ENCODE peak calls at places on chromosomes 16 and 17, in seven cellular contexts. C, S, Q, M, L, O and I are unnamed samples.

GRCh38 chr17:81471804-81472456 is 40.7 kb downstream of the ACTG1 start:
- DNase-seq in C (peak), S (no peak), Q (peak), M (peak), L (peak), O (no peak), I (no peak)

GRCh38 chr17:80257716-80258213 is 2.9 kb upstream of the RNF213 start:
- DNase-seq in C (no peak), S (no peak), Q (no peak), M (no peak), L (no peak), O (no peak), I (no peak)

GRCh38 chr16:23836078-23836403 is 258 bp downstream of the PRKCB start:
- DNase-seq in C (no peak), S (no peak), Q (no peak), M (no peak), L (no peak), O (no peak), I (no peak)

GRCh38 chr16:13997933-13998332 is 73.2 kb upstream of the MRTFB start:
- DNase-seq in C (no peak), S (no peak), Q (no peak), M (no peak), L (no peak), O (no peak), I (no peak)

GRCh38 chr17:29149431-29150064 is 30.6 kb downstream of the MYO18A start:
- DNase-seq in C (peak), S (no peak), Q (no peak), M (peak), L (no peak), O (no peak), I (no peak)

GRCh38 chr17:18182190-18182977 is 1.2 kb upstream of the ALKBH5 start:
- DNase-seq in C (peak), S (peak), Q (peak), M (peak), L (peak), O (peak), I (peak)

GRCh38 chr16:789451-789850 is 1.0 kb downstream of the CHTF18 start:
- DNase-seq in C (no peak), S (no peak), Q (no peak), M (no peak), L (no peak), O (no peak), I (no peak)

GRCh38 chr17:81648013-81648706 is 8.2 kb downstream of the PDE6G start:
- DNase-seq in C (no peak), S (no peak), Q (no peak), M (no peak), L (no peak), O (no peak), I (no peak)

GRCh38 chr16:31063495-31063842 is 10.6 kb downstream of the ZNF668 start:
- DNase-seq in C (no peak), S (no peak), Q (no peak), M (no peak), L (no peak), O (no peak), I (no peak)

GRCh38 chr16:74578838-74579237 is 28.1 kb downstream of the GLG1 start:
- DNase-seq in C (no peak), S (no peak), Q (no peak), M (no peak), L (no peak), O (no peak), I (no peak)

GRCh38 chr17:61353615-61354014 is 46.0 kb upstream of the TBX2 start:
- DNase-seq in C (no peak), S (no peak), Q (no peak), M (no peak), L (no peak), O (no peak), I (no peak)

GRCh38 chr17:76243826-76244679 is 3.8 kb upstream of the RNF157 start:
- DNase-seq in C (no peak), S (no peak), Q (no peak), M (peak), L (peak), O (no peak), I (no peak)

GRCh38 chr16:12580809-12581208 is 222.9 kb downstream of the CPPED1 start:
- DNase-seq in C (no peak), S (no peak), Q (no peak), M (no peak), L (no peak), O (no peak), I (no peak)

GRCh38 chr17:2647961-2648360 is 54.5 kb downstream of the PAFAH1B1 start:
- DNase-seq in C (no peak), S (no peak), Q (no peak), M (no peak), L (no peak), O (no peak), I (no peak)

GRCh38 chr16:13471036-13471435 is 448.9 kb upstream of the ERCC4 start:
- DNase-seq in C (no peak), S (no peak), Q (peak), M (no peak), L (no peak), O (no peak), I (no peak)

GRCh38 chr16:35391328-35391727 is 1931.9 kb downstream of the TP53TG3F start:
- DNase-seq in C (peak), S (peak), Q (peak), M (no peak), L (no peak), O (no peak), I (no peak)

GRCh38 chr16:71467810-71468209 is 5.8 kb upstream of the ZNF23 start:
- DNase-seq in C (peak), S (no peak), Q (peak), M (peak), L (no peak), O (no peak), I (no peak)

GRCh38 chr16:63241476-63241875 is 1205.2 kb upstream of the CDH8 start:
- DNase-seq in C (no peak), S (no peak), Q (no peak), M (no peak), L (no peak), O (no peak), I (no peak)

GRCh38 chr17:290626-291025 is 62.0 kb downstream of the RPH3AL start:
- DNase-seq in C (no peak), S (no peak), Q (no peak), M (no peak), L (no peak), O (no peak), I (no peak)

GRCh38 chr17:67779098-67779672 is 46.1 kb upstream of the BPTF start:
- DNase-seq in C (peak), S (peak), Q (peak), M (peak), L (no peak), O (peak), I (peak)

GRCh38 chr16:27843800-27844199 is 219.7 kb downstream of the GSG1L start:
- DNase-seq in C (no peak), S (no peak), Q (no peak), M (no peak), L (no peak), O (no peak), I (no peak)

GRCh38 chr16:4945560-4946502 is 8.9 kb upstream of the PPL start:
- DNase-seq in C (peak), S (peak), Q (no peak), M (no peak), L (no peak), O (no peak), I (no peak)

GRCh38 chr17:44970136-44970737 is 2.1 kb upstream of the C1QL1 start:
- DNase-seq in C (no peak), S (peak), Q (peak), M (peak), L (no peak), O (no peak), I (no peak)

GRCh38 chr16:49023095-49023494 is 258.5 kb downstream of the CBLN1 start:
- DNase-seq in C (peak), S (no peak), Q (no peak), M (no peak), L (no peak), O (no peak), I (no peak)

GRCh38 chr17:66493283-66494019 is 191.0 kb downstream of the PRKCA start:
- DNase-seq in C (peak), S (no peak), Q (no peak), M (peak), L (no peak), O (no peak), I (no peak)

GRCh38 chr16:29821663-29822115 is 1.4 kb downstream of the MVP start:
- DNase-seq in C (peak), S (no peak), Q (no peak), M (peak), L (no peak), O (peak), I (no peak)

GRCh38 chr16:54282202-54282922 is 4.2 kb downstream of the IRX3 start:
- DNase-seq in C (peak), S (peak), Q (peak), M (peak), L (no peak), O (peak), I (no peak)

GRCh38 chr16:51984395-51984794 is 562.5 kb downstream of the TOX3 start:
- DNase-seq in C (no peak), S (no peak), Q (no peak), M (no peak), L (no peak), O (no peak), I (no peak)

GRCh38 chr17:79835953-79836951 is 3.0 kb downstream of the CBX4 start:
- DNase-seq in C (no peak), S (no peak), Q (peak), M (peak), L (no peak), O (peak), I (peak)

GRCh38 chr17:29140051-29140582 is 40.1 kb downstream of the MYO18A start:
- DNase-seq in C (peak), S (peak), Q (peak), M (peak), L (peak), O (peak), I (no peak)

GRCh38 chr16:72997141-72997542 is 50.8 kb downstream of the ZFHX3 start:
- DNase-seq in C (peak), S (no peak), Q (no peak), M (peak), L (peak), O (peak), I (peak)

GRCh38 chr17:48541036-48541573 is 3.8 kb downstream of the HOXB2 start:
- DNase-seq in C (peak), S (no peak), Q (no peak), M (peak), L (no peak), O (no peak), I (no peak)
- H3K4me3 ChIP-seq in C (peak), S (peak), Q (peak), M (peak), L (peak), O (peak), I (no peak)

GRCh38 chr17:31739300-31739699 is 119.7 kb downstream of the COPRS start:
- DNase-seq in C (peak), S (no peak), Q (no peak), M (peak), L (no peak), O (no peak), I (no peak)

GRCh38 chr17:31736855-31737625 is 122.0 kb downstream of the COPRS start:
- DNase-seq in C (no peak), S (no peak), Q (no peak), M (no peak), L (no peak), O (no peak), I (no peak)

GRCh38 chr17:31740611-31741082 is 118.4 kb downstream of the COPRS start:
- DNase-seq in C (peak), S (no peak), Q (no peak), M (peak), L (no peak), O (no peak), I (no peak)

GRCh38 chr17:31738488-31738887 is 120.6 kb downstream of the COPRS start:
- DNase-seq in C (no peak), S (peak), Q (no peak), M (no peak), L (no peak), O (no peak), I (no peak)

GRCh38 chr17:31738067-31738466 is 121.0 kb downstream of the COPRS start:
- DNase-seq in C (no peak), S (no peak), Q (no peak), M (no peak), L (no peak), O (no peak), I (peak)
- TF ChIP-seq CTCF in C (no peak), S (no peak), Q (no peak), M (no peak), L (no peak), O (no peak), I (peak)

DNA sequence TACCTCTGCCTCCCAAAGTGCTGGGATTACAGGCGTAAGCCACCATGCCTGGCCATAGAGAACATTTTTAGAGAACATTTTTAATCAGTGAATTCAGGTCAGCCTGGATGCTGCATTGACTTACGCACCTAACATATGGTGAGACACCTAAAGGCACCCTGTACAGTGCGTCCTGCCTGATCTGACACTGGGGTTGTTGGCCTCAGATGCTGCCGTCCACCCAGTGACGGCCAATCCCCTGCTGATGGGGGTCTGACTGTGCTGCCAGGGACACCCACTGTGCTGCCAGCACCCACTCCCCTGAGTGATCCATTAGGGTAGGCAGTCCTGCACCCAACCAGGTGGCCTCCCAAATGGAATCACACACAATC is 38.5 kb downstream of the WNT3 start:
- DNase-seq in C (no peak), S (no peak), Q (no peak), M (no peak), L (no peak), O (no peak), I (no peak)
- H3K4me3 ChIP-seq in C (no peak), S (no peak), Q (no peak), M (no peak), L (no peak), O (no peak), I (no peak)

GRCh38 chr17:37190493-37190892 is 185.3 kb upstream of the C17orf78 start:
- DNase-seq in C (no peak), S (no peak), Q (no peak), M (no peak), L (no peak), O (no peak), I (no peak)
- TF ChIP-seq CTCF in C (peak), S (peak), Q (no peak), M (peak), L (no peak), O (no peak), I (no peak)

GRCh38 chr17:77304051-77304745 is 163.4 kb downstream of the SEC14L1 start:
- DNase-seq in C (no peak), S (no peak), Q (no peak), M (no peak), L (no peak), O (no peak), I (no peak)
- H3K4me3 ChIP-seq in C (no peak), S (no peak), Q (no peak), M (no peak), L (no peak), O (no peak), I (no peak)

DNA sequence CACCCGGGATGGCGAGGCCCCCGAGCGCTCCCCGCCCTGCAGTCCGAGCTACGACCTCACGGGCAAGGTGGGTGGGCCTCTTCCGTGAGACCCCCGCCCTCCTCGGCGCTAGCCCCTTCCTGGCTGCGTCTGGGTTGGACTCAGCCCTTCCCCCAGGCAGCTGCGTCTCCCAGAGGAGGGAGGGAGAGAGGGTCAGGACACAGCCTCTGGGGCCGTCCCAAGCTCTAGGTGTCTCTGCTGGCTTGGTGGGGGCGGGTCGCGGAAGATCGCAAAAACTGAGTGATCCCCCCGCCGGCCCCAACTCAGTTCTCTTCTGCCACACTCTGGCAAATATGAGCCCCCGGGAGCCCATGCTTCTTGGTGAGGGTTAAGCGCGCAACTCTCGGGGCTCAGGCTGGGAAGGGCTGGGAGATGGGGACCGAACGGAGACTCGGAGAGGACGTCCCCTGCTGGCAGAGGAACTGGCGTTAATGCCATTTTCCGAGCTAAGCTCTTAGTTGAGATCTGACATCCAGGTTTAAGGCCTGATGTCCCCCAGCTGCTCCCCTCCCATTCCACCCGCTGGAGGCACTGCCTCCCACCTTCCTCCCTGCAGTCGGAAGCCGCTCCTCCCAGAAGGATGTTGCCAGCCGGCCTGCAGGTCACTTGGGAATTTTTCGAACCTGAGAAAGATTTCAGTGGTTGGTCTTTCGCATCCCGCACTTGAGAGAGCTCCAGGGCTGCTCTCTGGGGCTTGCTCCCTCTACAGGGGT is 419 bp downstream of the RAB37 start:
- DNase-seq in C (no peak), S (no peak), Q (peak), M (peak), L (no peak), O (no peak), I (no peak)
- TF ChIP-seq CTCF in C (peak), S (no peak), Q (peak), M (peak), L (no peak), O (no peak), I (peak)